ENCODE peak calls at places on chromosomes 4 and X, in nine cellular contexts. One of them, this sample, is unnamed.
A peak's percentile ranks its signal among the peaks of the same experiment; 100 is the strongest.

GRCh38 chrX:142505839-142506238 is 300.7 kb upstream of the MAGEC2 start:
- DNase-seq in stimulated activated naive B cell treated with anti-CD40 and anti-IgM and Interleukin-4, amounts not matched to agents 10 μg/mL and 1 μg/mL and 100 μg/mL, for 72 hours: no peak
- DNase-seq in pulmonary artery endothelial cell: no peak
- DNase-seq in stimulated activated CD4-positive, alpha-beta T cell treated with anti-CD3 and anti-CD28 coated beads, Interleukin-15, amount 100 ng/mL, for 1 hour: no peak
- DNase-seq in upper lobe of right lung: no peak
- DNase-seq in skeletal muscle cell: no peak
- DNase-seq in activated T-helper 1 cell treated with Interleukin-2 at 50 U/mL for 16 hours: no peak
- DNase-seq in NCI-H1930: no peak
- DNase-seq in tibial artery: no peak
- DNase-seq in this sample: no peak

GRCh38 chr4:86033171-86033570 is 326.7 kb downstream of the MAPK10 start:
- DNase-seq in stimulated activated naive B cell treated with anti-CD40 and anti-IgM and Interleukin-4, amounts not matched to agents 10 μg/mL and 1 μg/mL and 100 μg/mL, for 72 hours: no peak
- DNase-seq in pulmonary artery endothelial cell: peak; percentile 30
- DNase-seq in stimulated activated CD4-positive, alpha-beta T cell treated with anti-CD3 and anti-CD28 coated beads, Interleukin-15, amount 100 ng/mL, for 1 hour: no peak
- DNase-seq in upper lobe of right lung: no peak
- DNase-seq in skeletal muscle cell: peak; percentile 98
- DNase-seq in activated T-helper 1 cell treated with Interleukin-2 at 50 U/mL for 16 hours: no peak
- DNase-seq in NCI-H1930: no peak
- DNase-seq in tibial artery: peak; percentile 59
- DNase-seq in this sample: no peak

GRCh38 chr4:129900430-129900953 is 804.5 kb downstream of the C4orf33 start:
- DNase-seq in stimulated activated naive B cell treated with anti-CD40 and anti-IgM and Interleukin-4, amounts not matched to agents 10 μg/mL and 1 μg/mL and 100 μg/mL, for 72 hours: no peak
- DNase-seq in pulmonary artery endothelial cell: no peak
- DNase-seq in stimulated activated CD4-positive, alpha-beta T cell treated with anti-CD3 and anti-CD28 coated beads, Interleukin-15, amount 100 ng/mL, for 1 hour: no peak
- DNase-seq in upper lobe of right lung: no peak
- DNase-seq in skeletal muscle cell: no peak
- DNase-seq in activated T-helper 1 cell treated with Interleukin-2 at 50 U/mL for 16 hours: no peak
- DNase-seq in NCI-H1930: no peak
- DNase-seq in tibial artery: no peak
- DNase-seq in this sample: no peak

GRCh38 chr4:186881521-186882220 is 158.0 kb upstream of the FAT1 start:
- DNase-seq in stimulated activated naive B cell treated with anti-CD40 and anti-IgM and Interleukin-4, amounts not matched to agents 10 μg/mL and 1 μg/mL and 100 μg/mL, for 72 hours: no peak
- DNase-seq in pulmonary artery endothelial cell: no peak
- DNase-seq in stimulated activated CD4-positive, alpha-beta T cell treated with anti-CD3 and anti-CD28 coated beads, Interleukin-15, amount 100 ng/mL, for 1 hour: no peak
- DNase-seq in upper lobe of right lung: no peak
- DNase-seq in skeletal muscle cell: peak; percentile 47
- DNase-seq in activated T-helper 1 cell treated with Interleukin-2 at 50 U/mL for 16 hours: no peak
- DNase-seq in NCI-H1930: no peak
- DNase-seq in tibial artery: no peak
- DNase-seq in this sample: no peak

GRCh38 chr4:110108470-110108869 is 89.9 kb downstream of the ELOVL6 start:
- DNase-seq in stimulated activated naive B cell treated with anti-CD40 and anti-IgM and Interleukin-4, amounts not matched to agents 10 μg/mL and 1 μg/mL and 100 μg/mL, for 72 hours: no peak
- DNase-seq in pulmonary artery endothelial cell: no peak
- DNase-seq in stimulated activated CD4-positive, alpha-beta T cell treated with anti-CD3 and anti-CD28 coated beads, Interleukin-15, amount 100 ng/mL, for 1 hour: no peak
- DNase-seq in upper lobe of right lung: no peak
- DNase-seq in skeletal muscle cell: no peak
- DNase-seq in activated T-helper 1 cell treated with Interleukin-2 at 50 U/mL for 16 hours: no peak
- DNase-seq in NCI-H1930: no peak
- DNase-seq in tibial artery: no peak
- DNase-seq in this sample: no peak

GRCh38 chrX:26918633-26919032 is 544.5 kb downstream of the PPP4R3C start:
- DNase-seq in stimulated activated naive B cell treated with anti-CD40 and anti-IgM and Interleukin-4, amounts not matched to agents 10 μg/mL and 1 μg/mL and 100 μg/mL, for 72 hours: no peak
- DNase-seq in pulmonary artery endothelial cell: peak; percentile 8
- DNase-seq in stimulated activated CD4-positive, alpha-beta T cell treated with anti-CD3 and anti-CD28 coated beads, Interleukin-15, amount 100 ng/mL, for 1 hour: no peak
- DNase-seq in upper lobe of right lung: no peak
- DNase-seq in skeletal muscle cell: no peak
- DNase-seq in activated T-helper 1 cell treated with Interleukin-2 at 50 U/mL for 16 hours: no peak
- DNase-seq in NCI-H1930: no peak
- DNase-seq in tibial artery: no peak
- DNase-seq in this sample: peak; percentile 29

GRCh38 chr4:150136036-150136435 is 57.8 kb downstream of the DCLK2 start:
- DNase-seq in stimulated activated naive B cell treated with anti-CD40 and anti-IgM and Interleukin-4, amounts not matched to agents 10 μg/mL and 1 μg/mL and 100 μg/mL, for 72 hours: no peak
- DNase-seq in pulmonary artery endothelial cell: no peak
- DNase-seq in stimulated activated CD4-positive, alpha-beta T cell treated with anti-CD3 and anti-CD28 coated beads, Interleukin-15, amount 100 ng/mL, for 1 hour: no peak
- DNase-seq in upper lobe of right lung: no peak
- DNase-seq in skeletal muscle cell: no peak
- DNase-seq in activated T-helper 1 cell treated with Interleukin-2 at 50 U/mL for 16 hours: no peak
- DNase-seq in NCI-H1930: no peak
- DNase-seq in tibial artery: no peak
- DNase-seq in this sample: no peak

GRCh38 chr4:184632842-184633241 is 16.4 kb downstream of the CASP3 start:
- DNase-seq in stimulated activated naive B cell treated with anti-CD40 and anti-IgM and Interleukin-4, amounts not matched to agents 10 μg/mL and 1 μg/mL and 100 μg/mL, for 72 hours: no peak
- DNase-seq in pulmonary artery endothelial cell: no peak
- DNase-seq in stimulated activated CD4-positive, alpha-beta T cell treated with anti-CD3 and anti-CD28 coated beads, Interleukin-15, amount 100 ng/mL, for 1 hour: no peak
- DNase-seq in upper lobe of right lung: no peak
- DNase-seq in skeletal muscle cell: no peak
- DNase-seq in activated T-helper 1 cell treated with Interleukin-2 at 50 U/mL for 16 hours: no peak
- DNase-seq in NCI-H1930: no peak
- DNase-seq in tibial artery: no peak
- DNase-seq in this sample: no peak

GRCh38 chr4:177546745-177547144 is 104.5 kb upstream of the AGA start:
- DNase-seq in stimulated activated naive B cell treated with anti-CD40 and anti-IgM and Interleukin-4, amounts not matched to agents 10 μg/mL and 1 μg/mL and 100 μg/mL, for 72 hours: no peak
- DNase-seq in pulmonary artery endothelial cell: no peak
- DNase-seq in stimulated activated CD4-positive, alpha-beta T cell treated with anti-CD3 and anti-CD28 coated beads, Interleukin-15, amount 100 ng/mL, for 1 hour: no peak
- DNase-seq in upper lobe of right lung: no peak
- DNase-seq in skeletal muscle cell: no peak
- DNase-seq in activated T-helper 1 cell treated with Interleukin-2 at 50 U/mL for 16 hours: no peak
- DNase-seq in NCI-H1930: no peak
- DNase-seq in tibial artery: no peak
- DNase-seq in this sample: no peak

GRCh38 chrX:139052461-139052860 is 340.9 kb upstream of the FGF13 start:
- DNase-seq in stimulated activated naive B cell treated with anti-CD40 and anti-IgM and Interleukin-4, amounts not matched to agents 10 μg/mL and 1 μg/mL and 100 μg/mL, for 72 hours: no peak
- DNase-seq in pulmonary artery endothelial cell: no peak
- DNase-seq in stimulated activated CD4-positive, alpha-beta T cell treated with anti-CD3 and anti-CD28 coated beads, Interleukin-15, amount 100 ng/mL, for 1 hour: no peak
- DNase-seq in upper lobe of right lung: no peak
- DNase-seq in skeletal muscle cell: no peak
- DNase-seq in activated T-helper 1 cell treated with Interleukin-2 at 50 U/mL for 16 hours: no peak
- DNase-seq in NCI-H1930: no peak
- DNase-seq in tibial artery: no peak
- DNase-seq in this sample: no peak

GRCh38 chr4:180542445-180543100 is 1700.6 kb upstream of the TENM3 start:
- DNase-seq in stimulated activated naive B cell treated with anti-CD40 and anti-IgM and Interleukin-4, amounts not matched to agents 10 μg/mL and 1 μg/mL and 100 μg/mL, for 72 hours: no peak
- DNase-seq in pulmonary artery endothelial cell: no peak
- DNase-seq in stimulated activated CD4-positive, alpha-beta T cell treated with anti-CD3 and anti-CD28 coated beads, Interleukin-15, amount 100 ng/mL, for 1 hour: no peak
- DNase-seq in upper lobe of right lung: no peak
- DNase-seq in skeletal muscle cell: peak; percentile 5
- DNase-seq in activated T-helper 1 cell treated with Interleukin-2 at 50 U/mL for 16 hours: no peak
- DNase-seq in NCI-H1930: no peak
- DNase-seq in tibial artery: no peak
- DNase-seq in this sample: peak; percentile 91

GRCh38 chr4:72977936-72978485 is 91.5 kb downstream of the COX18 start:
- DNase-seq in stimulated activated naive B cell treated with anti-CD40 and anti-IgM and Interleukin-4, amounts not matched to agents 10 μg/mL and 1 μg/mL and 100 μg/mL, for 72 hours: no peak
- DNase-seq in pulmonary artery endothelial cell: no peak
- DNase-seq in stimulated activated CD4-positive, alpha-beta T cell treated with anti-CD3 and anti-CD28 coated beads, Interleukin-15, amount 100 ng/mL, for 1 hour: no peak
- DNase-seq in upper lobe of right lung: no peak
- DNase-seq in skeletal muscle cell: no peak
- DNase-seq in activated T-helper 1 cell treated with Interleukin-2 at 50 U/mL for 16 hours: no peak
- DNase-seq in NCI-H1930: no peak
- DNase-seq in tibial artery: no peak
- DNase-seq in this sample: no peak

GRCh38 chr4:88008133-88008621 is 742 bp downstream of the PKD2 start:
- DNase-seq in stimulated activated naive B cell treated with anti-CD40 and anti-IgM and Interleukin-4, amounts not matched to agents 10 μg/mL and 1 μg/mL and 100 μg/mL, for 72 hours: no peak
- DNase-seq in pulmonary artery endothelial cell: no peak
- DNase-seq in stimulated activated CD4-positive, alpha-beta T cell treated with anti-CD3 and anti-CD28 coated beads, Interleukin-15, amount 100 ng/mL, for 1 hour: peak; percentile 8
- DNase-seq in upper lobe of right lung: peak; percentile 72
- DNase-seq in skeletal muscle cell: no peak
- DNase-seq in activated T-helper 1 cell treated with Interleukin-2 at 50 U/mL for 16 hours: no peak
- DNase-seq in NCI-H1930: no peak
- DNase-seq in tibial artery: peak; percentile 54
- DNase-seq in this sample: peak; percentile 35

GRCh38 chrX:84248226-84248625 is 60.2 kb upstream of the RPS6KA6 start:
- DNase-seq in stimulated activated naive B cell treated with anti-CD40 and anti-IgM and Interleukin-4, amounts not matched to agents 10 μg/mL and 1 μg/mL and 100 μg/mL, for 72 hours: no peak
- DNase-seq in pulmonary artery endothelial cell: no peak
- DNase-seq in stimulated activated CD4-positive, alpha-beta T cell treated with anti-CD3 and anti-CD28 coated beads, Interleukin-15, amount 100 ng/mL, for 1 hour: no peak
- DNase-seq in upper lobe of right lung: no peak
- DNase-seq in skeletal muscle cell: peak; percentile 12
- DNase-seq in activated T-helper 1 cell treated with Interleukin-2 at 50 U/mL for 16 hours: no peak
- DNase-seq in NCI-H1930: no peak
- DNase-seq in tibial artery: no peak
- DNase-seq in this sample: no peak

GRCh38 chrX:15600071-15600470 is 689 bp downstream of the ACE2 start:
- DNase-seq in stimulated activated naive B cell treated with anti-CD40 and anti-IgM and Interleukin-4, amounts not matched to agents 10 μg/mL and 1 μg/mL and 100 μg/mL, for 72 hours: no peak
- DNase-seq in pulmonary artery endothelial cell: no peak
- DNase-seq in stimulated activated CD4-positive, alpha-beta T cell treated with anti-CD3 and anti-CD28 coated beads, Interleukin-15, amount 100 ng/mL, for 1 hour: no peak
- DNase-seq in upper lobe of right lung: no peak
- DNase-seq in skeletal muscle cell: no peak
- DNase-seq in activated T-helper 1 cell treated with Interleukin-2 at 50 U/mL for 16 hours: no peak
- DNase-seq in NCI-H1930: no peak
- DNase-seq in tibial artery: no peak
- DNase-seq in this sample: no peak

GRCh38 chr4:139815646-139816601 is 150.3 kb downstream of the MGST2 start:
- DNase-seq in stimulated activated naive B cell treated with anti-CD40 and anti-IgM and Interleukin-4, amounts not matched to agents 10 μg/mL and 1 μg/mL and 100 μg/mL, for 72 hours: no peak
- DNase-seq in pulmonary artery endothelial cell: peak; percentile 67
- DNase-seq in stimulated activated CD4-positive, alpha-beta T cell treated with anti-CD3 and anti-CD28 coated beads, Interleukin-15, amount 100 ng/mL, for 1 hour: no peak
- DNase-seq in upper lobe of right lung: no peak
- DNase-seq in skeletal muscle cell: peak; percentile 57
- DNase-seq in activated T-helper 1 cell treated with Interleukin-2 at 50 U/mL for 16 hours: no peak
- DNase-seq in NCI-H1930: no peak
- DNase-seq in tibial artery: peak; percentile 71
- DNase-seq in this sample: peak; percentile 57

This sample was measured in HAP-1.